ENCODE peak calls at places on chromosomes 6 and 20, in ten cellular contexts. K is vagina; I is naive thymus-derived CD4-positive, alpha-beta T cell; E is A549; C is BE2C; R is HCT116; Q is neuronal stem cell; J is cardiac muscle cell; U is neural progenitor cell; H is heart left ventricle. A is an unnamed sample.

GRCh38 chr20:36663026-36663425 is 17.0 kb upstream of the SLA2 start:
- DNase-seq in R (no peak), U (no peak), H (no peak), I (no peak), Q (no peak), J (peak; percentile 15), C (no peak), E (no peak), K (no peak), A (no peak)

GRCh38 chr6:35050988-35051330 is 90.2 kb downstream of the TCP11 start:
- DNase-seq in Q (no peak), R (no peak), E (no peak), H (no peak), I (no peak), U (no peak), J (no peak), C (no peak), K (no peak), A (peak; percentile 59)

GRCh38 chr6:40671338-40672050 is 84.3 kb upstream of the LRFN2 start:
- DNase-seq in H (no peak), U (no peak), I (no peak), E (no peak), R (no peak), C (peak; percentile 24), J (no peak), K (no peak), Q (no peak), A (no peak)

GRCh38 chr6:88663801-88664200 is 299.6 kb downstream of the RNGTT start:
- DNase-seq in H (no peak), U (no peak), E (no peak), I (no peak), R (no peak), K (no peak), J (no peak), C (no peak), Q (no peak), A (no peak)

GRCh38 chr20:11389188-11389587 is 528.5 kb upstream of the BTBD3 start:
- DNase-seq in U (no peak), J (no peak), I (no peak), C (no peak), H (no peak), Q (no peak), E (no peak), R (no peak), K (no peak), A (no peak)

GRCh38 chr20:48008850-48009535 is 223.7 kb upstream of the SULF2 start:
- DNase-seq in I (no peak), C (no peak), E (no peak), Q (no peak), K (no peak), J (peak; percentile 79), U (no peak), R (no peak), H (no peak), A (no peak)

GRCh38 chr6:145878591-145879295 is 64.1 kb upstream of the FBXO30 start:
- DNase-seq in R (no peak), K (no peak), U (no peak), I (no peak), Q (no peak), E (no peak), C (no peak), H (no peak), J (peak; percentile 22), A (no peak)

GRCh38 chr20:48384147-48384818 is 443.5 kb downstream of the PREX1 start:
- DNase-seq in R (peak; percentile 24), C (peak; percentile 52), U (no peak), I (no peak), E (no peak), Q (no peak), J (no peak), K (no peak), H (no peak), A (no peak)

GRCh38 chr6:113645576-113645970 is 211.6 kb upstream of the MARCKS start:
- DNase-seq in E (no peak), C (no peak), R (no peak), K (no peak), H (no peak), I (no peak), J (peak; percentile 75), U (no peak), Q (no peak), A (no peak)

GRCh38 chr6:113645986-113646385 is 211.2 kb upstream of the MARCKS start:
- DNase-seq in I (no peak), K (no peak), H (no peak), R (no peak), Q (no peak), U (no peak), C (no peak), E (no peak), J (peak; percentile 38), A (no peak)

GRCh38 chr6:113646701-113647100 is 210.4 kb upstream of the MARCKS start:
- DNase-seq in E (no peak), H (no peak), Q (no peak), U (no peak), J (no peak), K (no peak), I (no peak), R (no peak), C (no peak), A (no peak)

GRCh38 chr6:113642714-113643442 is 214.3 kb upstream of the MARCKS start:
- DNase-seq in K (no peak), E (peak; percentile 35), R (no peak), Q (no peak), H (no peak), U (no peak), C (peak; percentile 82), J (peak; percentile 26), I (no peak), A (no peak)

DNA sequence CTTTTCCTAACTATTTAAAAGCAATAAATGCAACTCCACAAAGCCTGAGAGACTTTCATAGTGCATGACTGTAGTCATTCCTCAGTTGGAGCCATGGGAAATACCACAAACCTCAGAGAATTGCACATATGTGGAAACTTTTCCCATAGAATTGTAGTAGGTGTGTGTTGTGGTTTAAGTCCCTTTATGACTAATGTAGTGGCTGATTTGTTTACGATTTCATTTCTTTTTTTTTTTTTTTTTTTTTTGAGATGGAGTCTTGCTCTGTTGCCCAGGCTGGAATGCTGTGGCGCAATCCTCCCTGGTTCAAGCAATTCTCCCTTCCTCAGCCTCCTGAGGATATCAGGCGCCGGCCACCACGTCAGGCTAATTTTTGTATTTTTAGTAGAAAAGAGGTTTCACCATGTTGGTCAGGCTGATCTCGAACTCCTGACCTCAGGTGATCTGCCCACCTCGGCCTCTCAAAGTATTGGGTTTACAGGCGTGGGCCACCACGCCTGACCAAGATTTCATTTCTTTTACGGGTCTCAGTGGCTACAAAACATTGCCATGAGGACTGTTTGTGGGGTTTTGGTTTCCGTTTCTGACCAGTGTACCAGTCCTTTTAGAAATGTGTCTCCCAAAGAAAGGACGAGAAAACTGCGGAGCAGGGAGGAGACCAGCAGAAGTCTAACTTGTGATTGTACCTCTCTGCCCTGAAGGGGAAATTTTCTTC is 212.1 kb upstream of the MARCKS start:
- DNase-seq in Q (no peak), C (no peak), K (no peak), H (no peak), E (no peak), I (no peak), R (peak; percentile 40), U (no peak), J (peak; percentile 93), A (no peak)
- H3K4me3 ChIP-seq in Q (no peak overlapping the region), C (no peak overlapping the region), K (no peak overlapping the region), H (no peak overlapping the region), E (no peak overlapping the region), I (no peak overlapping the region), R (no peak overlapping the region), U (no peak overlapping the region), J (no peak overlapping the region), A (no peak overlapping the region)

GRCh38 chr20:33827109-33827508 is 16.0 kb downstream of the CHMP4B start:
- DNase-seq in K (no peak), H (no peak), J (no peak), R (no peak), I (no peak), U (no peak), Q (no peak), C (no peak), E (no peak), A (no peak)

GRCh38 chr20:33828912-33829560 is 17.9 kb downstream of the CHMP4B start:
- DNase-seq in I (no peak), K (no peak), J (no peak), E (no peak), C (no peak), Q (no peak), R (no peak), U (no peak), H (no peak), A (no peak)

GRCh38 chr20:33829636-33830035 is 18.5 kb downstream of the CHMP4B start:
- DNase-seq in U (no peak), K (no peak), I (no peak), Q (no peak), R (no peak), H (no peak), C (no peak), J (no peak), E (no peak), A (no peak)

GRCh38 chr20:33827629-33828325 is 16.6 kb downstream of the CHMP4B start:
- DNase-seq in U (no peak), K (no peak), E (no peak), H (no peak), I (no peak), J (no peak), R (no peak), C (no peak), Q (no peak), A (no peak)

DNA sequence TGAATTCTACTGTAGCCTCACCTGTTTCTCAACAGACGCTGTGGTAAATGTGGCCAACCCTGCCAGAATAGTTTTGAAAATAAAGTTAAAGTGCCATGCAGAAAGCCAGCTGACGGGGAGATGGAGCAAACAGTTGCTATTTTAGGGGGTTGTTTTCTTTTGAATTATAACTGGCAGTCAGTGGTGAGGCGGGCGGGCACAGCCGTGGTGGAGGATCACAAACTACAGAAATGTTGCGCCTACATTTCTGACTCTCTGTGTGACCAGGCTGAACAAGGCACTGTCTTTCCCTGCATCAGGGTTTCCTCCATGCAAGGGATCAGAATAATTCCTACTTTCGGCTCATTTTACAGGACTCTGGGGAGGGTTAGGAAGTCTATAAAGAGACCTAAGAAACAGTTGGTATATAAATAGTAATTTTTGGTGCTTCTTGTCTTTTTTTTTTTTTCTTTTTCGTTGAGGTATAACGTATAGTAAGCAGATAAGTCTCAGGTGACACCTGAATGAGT is 17.2 kb downstream of the CHMP4B start:
- DNase-seq in K (no peak), C (no peak), R (no peak), E (no peak), U (no peak), H (no peak), Q (no peak), I (no peak), J (no peak), A (peak; percentile 71)
- H3K4me1 ChIP-seq in K (peaks cover 96% of the 10 kb centered on the region), C (peaks cover 17% of the 10 kb centered on the region), R (peaks cover 4% of the 10 kb centered on the region), E (peaks cover 28% of the 10 kb centered on the region), U (peaks cover 28% of the 10 kb centered on the region), H (peaks cover 53% of the 10 kb centered on the region), Q (peaks cover 25% of the 10 kb centered on the region), I (peaks cover 10% of the 10 kb centered on the region), J (peaks cover 58% of the 10 kb centered on the region), A (no peaks in the 10 kb centered on the region)

GRCh38 chr6:29887819-29888581 is 54.3 kb upstream of the HLA-A start:
- DNase-seq in U (peak; percentile 47), C (no peak), E (no peak), Q (peak; percentile 9), I (peak; percentile 89), K (no peak), J (peak; percentile 51), R (peak; percentile 18), H (peak; percentile 91), A (peak; percentile 57)
- H3K4me3 ChIP-seq in U (peak overlapping the region; percentile 53), C (peak overlapping the region; percentile 43), E (no peak overlapping the region), Q (peak overlapping the region; percentile 31), I (peak overlapping the region; percentile 73), K (peak overlapping the region; percentile 80), J (peak overlapping the region; percentile 18), R (peak overlapping the region; percentile 61), H (peak overlapping the region; percentile 84), A (peak overlapping the region; percentile 75)

GRCh38 chr20:63635431-63636141 is 8.7 kb upstream of the GMEB2 start:
- DNase-seq in Q (no peak), R (no peak), E (no peak), K (no peak), U (no peak), C (no peak), H (peak; percentile 70), J (no peak), I (peak; percentile 88), A (no peak)
- H3K4me1 ChIP-seq in Q (peaks cover 4% of the 10 kb centered on the region), R (peaks cover 5% of the 10 kb centered on the region), E (no peaks in the 10 kb centered on the region), K (peaks cover 8% of the 10 kb centered on the region), U (peaks cover 7% of the 10 kb centered on the region), C (no peaks in the 10 kb centered on the region), H (no peaks in the 10 kb centered on the region), J (no peaks in the 10 kb centered on the region), I (peaks cover 73% of the 10 kb centered on the region), A (no peaks in the 10 kb centered on the region)